ENCODE peak calls at places on chromosomes 6 and 20, in nine cellular contexts. One of them, this sample, is unnamed.

GRCh38 chr6:5152417-5152816 is 67.3 kb downstream of the PPP1R3G start:
- DNase-seq in colonic mucosa: no peak
- DNase-seq in CD8-positive, alpha-beta T cell: no peak
- DNase-seq in astrocyte: peak
- DNase-seq in RWPE1: no peak
- DNase-seq in transverse colon: no peak
- DNase-seq in adrenal gland: no peak
- DNase-seq in dorsolateral prefrontal cortex: no peak
- DNase-seq in neural progenitor cell: no peak
- DNase-seq in this sample: no peak

GRCh38 chr20:64212750-64213149 is 42.8 kb upstream of the PCMTD2 start:
- DNase-seq in colonic mucosa: no peak
- DNase-seq in CD8-positive, alpha-beta T cell: no peak
- DNase-seq in astrocyte: peak
- DNase-seq in RWPE1: no peak
- DNase-seq in transverse colon: no peak
- DNase-seq in adrenal gland: peak
- DNase-seq in dorsolateral prefrontal cortex: no peak
- DNase-seq in neural progenitor cell: no peak
- DNase-seq in this sample: no peak

GRCh38 chr20:43448748-43449535 is 8.8 kb upstream of the SRSF6 start:
- DNase-seq in colonic mucosa: peak
- DNase-seq in CD8-positive, alpha-beta T cell: peak
- DNase-seq in astrocyte: no peak
- DNase-seq in RWPE1: peak
- DNase-seq in transverse colon: peak
- DNase-seq in adrenal gland: peak
- DNase-seq in dorsolateral prefrontal cortex: peak
- DNase-seq in neural progenitor cell: peak
- DNase-seq in this sample: peak

GRCh38 chr20:41218466-41218865 is 81.1 kb downstream of the PLCG1 start:
- DNase-seq in colonic mucosa: no peak
- DNase-seq in CD8-positive, alpha-beta T cell: no peak
- DNase-seq in astrocyte: peak
- DNase-seq in RWPE1: no peak
- DNase-seq in transverse colon: no peak
- DNase-seq in adrenal gland: no peak
- DNase-seq in dorsolateral prefrontal cortex: no peak
- DNase-seq in neural progenitor cell: no peak
- DNase-seq in this sample: no peak

GRCh38 chr6:44935693-44936300 is 392.3 kb upstream of the RUNX2 start:
- DNase-seq in colonic mucosa: no peak
- DNase-seq in CD8-positive, alpha-beta T cell: no peak
- DNase-seq in astrocyte: peak
- DNase-seq in RWPE1: no peak
- DNase-seq in transverse colon: no peak
- DNase-seq in adrenal gland: no peak
- DNase-seq in dorsolateral prefrontal cortex: no peak
- DNase-seq in neural progenitor cell: no peak
- DNase-seq in this sample: no peak

GRCh38 chr20:17320456-17320855 is 93.6 kb downstream of the PCSK2 start:
- DNase-seq in colonic mucosa: no peak
- DNase-seq in CD8-positive, alpha-beta T cell: no peak
- DNase-seq in astrocyte: no peak
- DNase-seq in RWPE1: no peak
- DNase-seq in transverse colon: no peak
- DNase-seq in adrenal gland: no peak
- DNase-seq in dorsolateral prefrontal cortex: peak
- DNase-seq in neural progenitor cell: no peak
- DNase-seq in this sample: no peak

GRCh38 chr20:13960119-13960518 is 30.3 kb downstream of the SEL1L2 start:
- DNase-seq in colonic mucosa: no peak
- DNase-seq in CD8-positive, alpha-beta T cell: no peak
- DNase-seq in astrocyte: no peak
- DNase-seq in RWPE1: no peak
- DNase-seq in transverse colon: no peak
- DNase-seq in adrenal gland: no peak
- DNase-seq in dorsolateral prefrontal cortex: no peak
- DNase-seq in neural progenitor cell: no peak
- DNase-seq in this sample: no peak

GRCh38 chr20:32611286-32611685 is 26.2 kb upstream of the NOL4L start:
- DNase-seq in colonic mucosa: no peak
- DNase-seq in CD8-positive, alpha-beta T cell: no peak
- DNase-seq in astrocyte: no peak
- DNase-seq in RWPE1: no peak
- DNase-seq in transverse colon: no peak
- DNase-seq in adrenal gland: peak
- DNase-seq in dorsolateral prefrontal cortex: no peak
- DNase-seq in neural progenitor cell: no peak
- DNase-seq in this sample: no peak

GRCh38 chr6:98041921-98042320 is 758.9 kb upstream of the MMS22L start:
- DNase-seq in colonic mucosa: no peak
- DNase-seq in CD8-positive, alpha-beta T cell: no peak
- DNase-seq in astrocyte: peak
- DNase-seq in RWPE1: no peak
- DNase-seq in transverse colon: no peak
- DNase-seq in adrenal gland: no peak
- DNase-seq in dorsolateral prefrontal cortex: no peak
- DNase-seq in neural progenitor cell: peak
- DNase-seq in this sample: no peak

GRCh38 chr6:54813901-54814300 is 32.7 kb upstream of the FAM83B start:
- DNase-seq in colonic mucosa: no peak
- DNase-seq in CD8-positive, alpha-beta T cell: no peak
- DNase-seq in astrocyte: peak
- DNase-seq in RWPE1: no peak
- DNase-seq in transverse colon: no peak
- DNase-seq in adrenal gland: no peak
- DNase-seq in dorsolateral prefrontal cortex: no peak
- DNase-seq in neural progenitor cell: no peak
- DNase-seq in this sample: no peak

GRCh38 chr6:140857734-140858380 is 1274.9 kb upstream of the GJE1 start:
- DNase-seq in colonic mucosa: no peak
- DNase-seq in CD8-positive, alpha-beta T cell: no peak
- DNase-seq in astrocyte: peak
- DNase-seq in RWPE1: peak
- DNase-seq in transverse colon: no peak
- DNase-seq in adrenal gland: no peak
- DNase-seq in dorsolateral prefrontal cortex: no peak
- DNase-seq in neural progenitor cell: no peak
- DNase-seq in this sample: no peak

GRCh38 chr6:90369651-90370050 is 73.0 kb upstream of the BACH2 start:
- DNase-seq in colonic mucosa: no peak
- DNase-seq in CD8-positive, alpha-beta T cell: no peak
- DNase-seq in astrocyte: no peak
- DNase-seq in RWPE1: no peak
- DNase-seq in transverse colon: no peak
- DNase-seq in adrenal gland: no peak
- DNase-seq in dorsolateral prefrontal cortex: no peak
- DNase-seq in neural progenitor cell: no peak
- DNase-seq in this sample: no peak

GRCh38 chr20:45374966-45375365 is 3.2 kb downstream of the TP53TG5 start:
- DNase-seq in colonic mucosa: no peak
- DNase-seq in CD8-positive, alpha-beta T cell: no peak
- DNase-seq in astrocyte: no peak
- DNase-seq in RWPE1: no peak
- DNase-seq in transverse colon: no peak
- DNase-seq in adrenal gland: no peak
- DNase-seq in dorsolateral prefrontal cortex: no peak
- DNase-seq in neural progenitor cell: no peak
- DNase-seq in this sample: no peak

GRCh38 chr20:48282591-48283228 is 497.4 kb upstream of the SULF2 start:
- DNase-seq in colonic mucosa: no peak
- DNase-seq in CD8-positive, alpha-beta T cell: no peak
- DNase-seq in astrocyte: no peak
- DNase-seq in RWPE1: peak
- DNase-seq in transverse colon: no peak
- DNase-seq in adrenal gland: no peak
- DNase-seq in dorsolateral prefrontal cortex: no peak
- DNase-seq in neural progenitor cell: no peak
- DNase-seq in this sample: peak

GRCh38 chr6:12150812-12151432 is 138.8 kb downstream of the HIVEP1 start:
- DNase-seq in colonic mucosa: peak
- DNase-seq in CD8-positive, alpha-beta T cell: peak
- DNase-seq in astrocyte: no peak
- DNase-seq in RWPE1: peak
- DNase-seq in transverse colon: peak
- DNase-seq in adrenal gland: peak
- DNase-seq in dorsolateral prefrontal cortex: peak
- DNase-seq in neural progenitor cell: peak
- DNase-seq in this sample: peak
- TF ChIP-seq CTCF in colonic mucosa: peak
- TF ChIP-seq CTCF in CD8-positive, alpha-beta T cell: peak
- TF ChIP-seq CTCF in astrocyte: peak
- TF ChIP-seq CTCF in RWPE1: peak
- TF ChIP-seq CTCF in transverse colon: peak
- TF ChIP-seq CTCF in adrenal gland: peak
- TF ChIP-seq CTCF in dorsolateral prefrontal cortex: peak
- TF ChIP-seq CTCF in neural progenitor cell: peak
- TF ChIP-seq CTCF in this sample: peak

GRCh38 chr6:88157106-88157505 is 9.0 kb downstream of the CNR1 start:
- DNase-seq in colonic mucosa: no peak
- DNase-seq in CD8-positive, alpha-beta T cell: no peak
- DNase-seq in astrocyte: no peak
- DNase-seq in RWPE1: no peak
- DNase-seq in transverse colon: no peak
- DNase-seq in adrenal gland: no peak
- DNase-seq in dorsolateral prefrontal cortex: no peak
- DNase-seq in neural progenitor cell: no peak
- DNase-seq in this sample: no peak
- TF ChIP-seq CTCF in colonic mucosa: no peak
- TF ChIP-seq CTCF in CD8-positive, alpha-beta T cell: no peak
- TF ChIP-seq CTCF in astrocyte: peak
- TF ChIP-seq CTCF in RWPE1: no peak
- TF ChIP-seq CTCF in transverse colon: no peak
- TF ChIP-seq CTCF in adrenal gland: no peak
- TF ChIP-seq CTCF in dorsolateral prefrontal cortex: no peak
- TF ChIP-seq CTCF in neural progenitor cell: peak
- TF ChIP-seq CTCF in this sample: no peak

GRCh38 chr6:20367716-20368485 is 33.8 kb upstream of the E2F3 start:
- DNase-seq in colonic mucosa: no peak
- DNase-seq in CD8-positive, alpha-beta T cell: no peak
- DNase-seq in astrocyte: peak
- DNase-seq in RWPE1: no peak
- DNase-seq in transverse colon: no peak
- DNase-seq in adrenal gland: no peak
- DNase-seq in dorsolateral prefrontal cortex: no peak
- DNase-seq in neural progenitor cell: no peak
- DNase-seq in this sample: no peak

GRCh38 chr6:20362623-20363022 is 39.1 kb upstream of the E2F3 start:
- DNase-seq in colonic mucosa: no peak
- DNase-seq in CD8-positive, alpha-beta T cell: no peak
- DNase-seq in astrocyte: no peak
- DNase-seq in RWPE1: no peak
- DNase-seq in transverse colon: no peak
- DNase-seq in adrenal gland: no peak
- DNase-seq in dorsolateral prefrontal cortex: no peak
- DNase-seq in neural progenitor cell: no peak
- DNase-seq in this sample: no peak

GRCh38 chr6:20365456-20365855 is 36.2 kb upstream of the E2F3 start:
- DNase-seq in colonic mucosa: no peak
- DNase-seq in CD8-positive, alpha-beta T cell: no peak
- DNase-seq in astrocyte: no peak
- DNase-seq in RWPE1: no peak
- DNase-seq in transverse colon: no peak
- DNase-seq in adrenal gland: no peak
- DNase-seq in dorsolateral prefrontal cortex: no peak
- DNase-seq in neural progenitor cell: no peak
- DNase-seq in this sample: no peak

GRCh38 chr6:20366082-20366834 is 35.4 kb upstream of the E2F3 start:
- DNase-seq in colonic mucosa: no peak
- DNase-seq in CD8-positive, alpha-beta T cell: peak
- DNase-seq in astrocyte: no peak
- DNase-seq in RWPE1: no peak
- DNase-seq in transverse colon: peak
- DNase-seq in adrenal gland: peak
- DNase-seq in dorsolateral prefrontal cortex: peak
- DNase-seq in neural progenitor cell: no peak
- DNase-seq in this sample: no peak

DNA sequence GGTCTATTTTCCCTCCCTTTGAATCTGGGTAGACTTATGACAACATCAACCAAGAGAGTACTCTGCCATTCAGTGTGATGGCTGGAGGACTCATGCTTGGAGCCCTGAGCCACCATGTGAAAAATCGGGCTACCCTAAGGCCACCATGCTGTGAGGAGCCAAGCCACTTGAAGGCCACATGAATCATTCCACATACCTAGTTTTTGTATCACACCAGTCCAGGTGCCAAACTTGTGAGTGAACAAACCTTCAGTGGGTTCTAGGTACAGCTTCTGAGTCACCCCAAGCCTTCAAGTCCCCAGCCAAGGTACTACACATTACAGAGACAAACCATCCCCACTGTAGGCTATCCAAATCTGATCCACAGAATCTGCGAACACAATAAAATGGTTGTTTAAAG is 37.4 kb upstream of the E2F3 start:
- DNase-seq in colonic mucosa: no peak
- DNase-seq in CD8-positive, alpha-beta T cell: no peak
- DNase-seq in astrocyte: no peak
- DNase-seq in RWPE1: no peak
- DNase-seq in transverse colon: no peak
- DNase-seq in adrenal gland: no peak
- DNase-seq in dorsolateral prefrontal cortex: no peak
- DNase-seq in neural progenitor cell: no peak
- DNase-seq in this sample: no peak
- TF ChIP-seq CTCF in colonic mucosa: no peak
- TF ChIP-seq CTCF in CD8-positive, alpha-beta T cell: no peak
- TF ChIP-seq CTCF in astrocyte: no peak
- TF ChIP-seq CTCF in RWPE1: no peak
- TF ChIP-seq CTCF in transverse colon: no peak
- TF ChIP-seq CTCF in adrenal gland: no peak
- TF ChIP-seq CTCF in dorsolateral prefrontal cortex: no peak
- TF ChIP-seq CTCF in neural progenitor cell: no peak
- TF ChIP-seq CTCF in this sample: no peak

DNA sequence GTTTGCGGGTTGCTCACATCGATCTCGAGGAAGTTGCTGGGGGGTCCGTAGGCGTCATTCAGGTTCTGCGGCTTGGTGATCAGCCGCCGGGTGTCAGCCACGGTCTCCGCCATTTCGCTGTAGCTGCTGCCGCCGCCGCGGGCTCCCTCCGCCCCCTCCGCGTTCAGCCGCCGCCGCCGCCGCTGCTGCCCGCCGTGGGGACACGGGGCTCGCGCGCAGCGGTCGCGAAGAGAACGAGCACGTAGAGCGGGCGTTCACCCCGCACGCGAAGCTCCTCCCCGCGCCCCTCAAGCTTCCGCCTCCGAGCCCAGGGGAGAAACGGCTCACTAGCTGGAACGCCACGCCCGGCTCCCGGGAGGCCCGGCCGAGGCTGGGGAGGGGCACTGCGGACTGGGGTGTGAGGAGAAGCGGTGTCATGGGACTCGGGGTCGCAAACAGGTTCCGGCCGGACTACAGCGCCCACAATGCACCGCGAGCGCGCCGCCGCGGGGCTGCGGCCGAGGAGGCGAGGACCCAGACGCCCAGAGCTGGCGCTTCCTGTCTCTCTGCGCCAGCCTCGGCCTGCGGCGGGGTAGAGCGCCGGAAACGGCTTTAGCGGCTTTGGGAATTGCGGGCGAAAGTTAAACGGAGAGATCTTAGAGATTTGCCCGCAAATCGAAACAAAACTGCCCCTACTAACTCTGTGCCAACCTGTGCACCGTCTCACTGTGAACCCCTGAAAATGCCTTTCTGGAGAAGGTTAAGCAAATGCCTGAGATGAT is at the start of gene SNX3:
- DNase-seq in colonic mucosa: peak
- DNase-seq in CD8-positive, alpha-beta T cell: peak
- DNase-seq in astrocyte: peak
- DNase-seq in RWPE1: peak
- DNase-seq in transverse colon: peak
- DNase-seq in adrenal gland: peak
- DNase-seq in dorsolateral prefrontal cortex: peak
- DNase-seq in neural progenitor cell: peak
- DNase-seq in this sample: peak
- TF ChIP-seq CTCF in colonic mucosa: no peak
- TF ChIP-seq CTCF in CD8-positive, alpha-beta T cell: no peak
- TF ChIP-seq CTCF in astrocyte: no peak
- TF ChIP-seq CTCF in RWPE1: no peak
- TF ChIP-seq CTCF in transverse colon: no peak
- TF ChIP-seq CTCF in adrenal gland: peak
- TF ChIP-seq CTCF in dorsolateral prefrontal cortex: peak
- TF ChIP-seq CTCF in neural progenitor cell: peak
- TF ChIP-seq CTCF in this sample: no peak

This sample was measured in Calu3.